ENCODE peak calls at places on chromosomes 13 and 19, in eight cellular contexts. R is IMR-90, H is fibroblast of the aortic adventitia, T is left lung, M is progenitor cell of endocrine pancreas, N is heart left ventricle, E is dorsolateral prefrontal cortex, Q is AG04449. L is an unnamed sample.

GRCh38 chr13:66492479-66492878 is 737.7 kb downstream of the PCDH9 start:
- DNase-seq in R (no peak), H (no peak), T (no peak), M (no peak), N (no peak), E (no peak), Q (no peak), L (no peak)

GRCh38 chr13:67134322-67135129 is 95.6 kb downstream of the PCDH9 start:
- DNase-seq in R (peak), H (peak), T (no peak), M (no peak), N (no peak), E (no peak), Q (no peak), L (no peak)

GRCh38 chr13:40665754-40666057 is 735 bp downstream of the FOXO1 start:
- DNase-seq in R (no peak), H (no peak), T (no peak), M (no peak), N (peak), E (no peak), Q (no peak), L (no peak)

GRCh38 chr13:93767917-93768422 is 541.4 kb downstream of the GPC6 start:
- DNase-seq in R (no peak), H (no peak), T (no peak), M (no peak), N (no peak), E (no peak), Q (no peak), L (peak)

GRCh38 chr19:57566396-57567256 is 7.0 kb upstream of the ZNF550 start:
- DNase-seq in R (peak), H (peak), T (no peak), M (no peak), N (no peak), E (no peak), Q (no peak), L (no peak)

GRCh38 chr13:77310579-77311279 is 16.2 kb downstream of the MYCBP2 start:
- DNase-seq in R (no peak), H (peak), T (no peak), M (no peak), N (no peak), E (no peak), Q (no peak), L (no peak)

GRCh38 chr13:85632526-85633215 is 166.5 kb downstream of the SLITRK6 start:
- DNase-seq in R (no peak), H (no peak), T (no peak), M (no peak), N (no peak), E (no peak), Q (no peak), L (no peak)

GRCh38 chr19:1725100-1726064 is 27.9 kb upstream of the ONECUT3 start:
- DNase-seq in R (peak), H (peak), T (peak), M (peak), N (peak), E (peak), Q (no peak), L (no peak)

GRCh38 chr19:1133471-1133929 is 29.7 kb downstream of the GPX4 start:
- DNase-seq in R (no peak), H (no peak), T (no peak), M (no peak), N (no peak), E (no peak), Q (no peak), L (no peak)

GRCh38 chr13:58097831-58098230 is 466.3 kb downstream of the PCDH17 start:
- DNase-seq in R (no peak), H (no peak), T (no peak), M (no peak), N (no peak), E (no peak), Q (no peak), L (no peak)

GRCh38 chr19:3687774-3688706 is 12.2 kb downstream of the PIP5K1C start:
- DNase-seq in R (no peak), H (no peak), T (peak), M (no peak), N (no peak), E (no peak), Q (no peak), L (no peak)

GRCh38 chr19:4986056-4986455 is 17.1 kb downstream of the KDM4B start:
- DNase-seq in R (no peak), H (no peak), T (no peak), M (no peak), N (no peak), E (no peak), Q (no peak), L (no peak)

GRCh38 chr13:106522898-106523525 is 12.4 kb downstream of the EFNB2 start:
- DNase-seq in R (no peak), H (no peak), T (no peak), M (no peak), N (no peak), E (no peak), Q (no peak), L (no peak)

GRCh38 chr19:14544977-14545715 is 15.8 kb downstream of the TECR start:
- DNase-seq in R (no peak), H (no peak), T (peak), M (no peak), N (peak), E (peak), Q (no peak), L (no peak)

GRCh38 chr13:38418286-38418685 is 68.6 kb downstream of the UFM1 start:
- DNase-seq in R (no peak), H (no peak), T (no peak), M (no peak), N (no peak), E (no peak), Q (no peak), L (no peak)

GRCh38 chr13:108961542-108962125 is 332.2 kb downstream of the MYO16 start:
- DNase-seq in R (peak), H (peak), T (no peak), M (no peak), N (no peak), E (no peak), Q (no peak), L (no peak)

GRCh38 chr13:72505376-72505775 is 222.1 kb downstream of the MZT1 start:
- DNase-seq in R (no peak), H (no peak), T (no peak), M (no peak), N (no peak), E (no peak), Q (no peak), L (no peak)

GRCh38 chr19:56321254-56321980 is 6.8 kb upstream of the ZSCAN5A start:
- DNase-seq in R (no peak), H (no peak), T (no peak), M (no peak), N (no peak), E (no peak), Q (no peak), L (no peak)

GRCh38 chr13:110953416-110953815 is 38.5 kb upstream of the ANKRD10 start:
- DNase-seq in R (no peak), H (no peak), T (no peak), M (no peak), N (no peak), E (no peak), Q (no peak), L (no peak)

GRCh38 chr13:110957931-110958330 is 43.1 kb upstream of the ANKRD10 start:
- DNase-seq in R (no peak), H (no peak), T (no peak), M (no peak), N (no peak), E (no peak), Q (no peak), L (no peak)

GRCh38 chr13:110960219-110960618 is 45.4 kb upstream of the ANKRD10 start:
- DNase-seq in R (no peak), H (no peak), T (no peak), M (no peak), N (no peak), E (no peak), Q (no peak), L (no peak)

GRCh38 chr13:110953833-110954532 is 39.1 kb upstream of the ANKRD10 start:
- DNase-seq in R (no peak), H (no peak), T (no peak), M (no peak), N (no peak), E (no peak), Q (no peak), L (no peak)

GRCh38 chr13:110957181-110957884 is 42.5 kb upstream of the ANKRD10 start:
- DNase-seq in R (peak), H (no peak), T (no peak), M (no peak), N (no peak), E (no peak), Q (no peak), L (no peak)
- TF ChIP-seq CTCF in R (peak), H (no peak), T (no peak), M (peak), N (no peak), E (no peak), Q (peak), L (no peak)

GRCh38 chr13:48094781-48095502 is at the start of gene MED4:
- DNase-seq in R (peak), H (peak), T (peak), M (peak), N (peak), E (peak), Q (peak), L (peak)
- TF ChIP-seq CTCF in R (peak), H (peak), T (peak), M (peak), N (peak), E (peak), Q (peak), L (peak)

GRCh38 chr13:110345266-110345665 is 38.2 kb downstream of the COL4A2 start:
- DNase-seq in R (no peak), H (no peak), T (no peak), M (no peak), N (no peak), E (no peak), Q (no peak), L (no peak)

GRCh38 chr13:110347535-110348308 is 40.6 kb downstream of the COL4A2 start:
- DNase-seq in R (peak), H (peak), T (no peak), M (no peak), N (peak), E (no peak), Q (no peak), L (peak)

GRCh38 chr13:110345701-110346100 is 38.6 kb downstream of the COL4A2 start:
- DNase-seq in R (no peak), H (no peak), T (no peak), M (no peak), N (no peak), E (no peak), Q (no peak), L (no peak)

GRCh38 chr13:110347088-110347487 is 40.0 kb downstream of the COL4A2 start:
- DNase-seq in R (no peak), H (no peak), T (no peak), M (no peak), N (no peak), E (no peak), Q (no peak), L (no peak)

DNA sequence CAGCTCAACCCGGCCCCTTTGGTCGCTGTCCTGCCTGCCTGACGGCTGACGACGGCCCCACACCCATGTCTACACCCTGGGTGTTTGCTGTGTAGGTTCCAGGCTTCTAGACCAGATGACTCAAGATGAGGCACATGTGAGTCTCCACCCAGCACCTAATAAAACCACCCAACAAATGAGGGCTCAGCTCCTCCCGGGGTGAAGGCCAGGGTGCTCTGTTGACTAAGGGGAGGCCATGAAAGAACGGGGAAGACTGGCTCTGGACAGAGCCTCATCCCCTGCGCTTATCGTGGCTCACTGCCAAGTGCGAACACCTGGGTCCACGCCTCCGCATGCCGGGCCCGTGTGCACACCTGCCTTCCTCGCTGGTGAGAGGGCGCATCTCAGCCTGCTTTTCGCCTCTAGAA is 39.6 kb downstream of the COL4A2 start:
- DNase-seq in R (no peak), H (no peak), T (no peak), M (no peak), N (no peak), E (no peak), Q (no peak), L (no peak)
- TF ChIP-seq CTCF in R (no peak), H (no peak), T (no peak), M (no peak), N (no peak), E (no peak), Q (no peak), L (no peak)

DNA sequence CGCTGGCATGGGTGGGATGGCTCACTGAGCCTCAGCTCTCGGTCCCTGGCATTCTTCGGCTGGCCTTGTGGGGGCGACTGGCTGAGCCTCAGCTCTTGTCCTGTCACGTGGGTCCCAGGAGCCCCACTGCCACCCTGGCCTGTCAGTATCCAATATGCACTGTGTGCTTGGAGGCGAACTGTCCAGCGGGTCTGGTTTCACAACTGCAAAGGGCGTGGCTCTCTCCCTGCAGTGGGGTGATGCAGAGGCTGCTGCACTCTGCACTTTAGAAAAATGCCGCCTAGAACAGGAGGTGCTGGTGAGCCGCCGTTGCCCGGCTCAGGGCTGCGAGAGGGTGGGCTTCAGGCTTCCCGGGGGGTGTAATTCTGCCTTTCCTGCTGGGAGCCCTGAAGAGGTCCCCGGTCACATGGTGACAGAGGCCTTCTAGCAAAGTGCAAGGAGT is 17.0 kb upstream of the TMEM255B start:
- DNase-seq in R (peak), H (peak), T (peak), M (no peak), N (no peak), E (peak), Q (no peak), L (no peak)
- TF ChIP-seq CTCF in R (peak), H (no peak), T (no peak), M (peak), N (no peak), E (no peak), Q (peak), L (peak)

DNA sequence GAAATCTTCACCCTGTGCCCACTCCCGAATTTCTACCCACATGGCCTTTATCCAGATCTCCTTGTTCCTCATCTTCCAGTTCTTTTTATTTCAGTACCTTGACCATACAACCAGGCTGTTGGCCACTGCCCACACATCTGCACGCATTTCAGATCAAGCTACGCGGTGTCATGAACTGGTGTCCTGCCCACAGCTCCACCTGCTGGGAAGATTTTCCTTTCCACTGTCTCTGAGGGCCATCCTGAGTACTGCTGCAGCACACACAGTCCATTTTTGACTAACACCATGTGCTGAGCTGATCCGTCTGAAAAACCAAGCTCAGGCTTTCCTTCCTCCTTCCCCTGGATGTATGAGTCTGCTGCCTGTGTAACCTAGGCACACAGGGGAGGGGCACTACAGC is 71.8 kb downstream of the WASF3 start:
- DNase-seq in R (no peak), H (no peak), T (no peak), M (no peak), N (no peak), E (no peak), Q (no peak), L (no peak)
- TF ChIP-seq CTCF in R (no peak), H (no peak), T (no peak), M (peak), N (no peak), E (no peak), Q (peak), L (peak)

GRCh38 chr19:41434450-41434849 is 5.3 kb downstream of the DMAC2 start:
- DNase-seq in R (no peak), H (no peak), T (peak), M (no peak), N (no peak), E (no peak), Q (no peak), L (no peak)

GRCh38 chr19:41441321-41441945 is 1.5 kb upstream of the ERICH4 start:
- DNase-seq in R (no peak), H (no peak), T (no peak), M (no peak), N (no peak), E (no peak), Q (no peak), L (no peak)

GRCh38 chr19:41436664-41436951 is 3.1 kb downstream of the DMAC2 start:
- DNase-seq in R (no peak), H (no peak), T (no peak), M (no peak), N (no peak), E (no peak), Q (no peak), L (no peak)

GRCh38 chr19:41439441-41440222 is at the start of gene DMAC2:
- DNase-seq in R (peak), H (peak), T (peak), M (peak), N (peak), E (peak), Q (peak), L (peak)

GRCh38 chr19:41437944-41438574 is 1.7 kb downstream of the DMAC2 start:
- DNase-seq in R (no peak), H (no peak), T (no peak), M (no peak), N (no peak), E (no peak), Q (no peak), L (no peak)
- TF ChIP-seq CTCF in R (no peak), H (no peak), T (no peak), M (no peak), N (no peak), E (no peak), Q (no peak), L (no peak)

DNA sequence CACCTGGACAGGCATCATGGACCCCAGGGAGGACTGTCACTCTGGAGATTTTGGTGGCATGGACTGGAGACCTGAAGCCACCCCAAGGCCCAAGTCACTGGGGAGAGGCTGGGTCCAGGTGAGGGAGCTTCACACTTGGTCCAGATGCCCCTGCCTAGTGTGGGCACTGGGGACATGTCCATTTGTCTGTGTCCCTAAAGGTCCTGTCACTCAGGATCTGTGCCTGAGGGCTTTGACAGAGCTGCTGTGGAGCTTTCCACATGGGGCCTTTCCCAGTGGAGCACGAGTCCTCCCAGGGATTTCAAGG is 40.5 kb upstream of the CEACAM8 start:
- DNase-seq in R (no peak), H (no peak), T (no peak), M (no peak), N (no peak), E (no peak), Q (no peak), L (no peak)
- TF ChIP-seq CTCF in R (no peak), H (no peak), T (no peak), M (no peak), N (no peak), E (no peak), Q (no peak), L (no peak)

GRCh38 chr13:59771272-59771671 is 392.5 kb downstream of the DIAPH3 start:
- DNase-seq in R (peak), H (peak), T (no peak), M (no peak), N (no peak), E (no peak), Q (no peak), L (no peak)
- TF ChIP-seq CTCF in R (peak), H (peak), T (peak), M (peak), N (peak), E (no peak), Q (peak), L (peak)

GRCh38 chr13:52845766-52846566 is 2.5 kb downstream of the PCDH8 start:
- DNase-seq in R (no peak), H (no peak), T (peak), M (peak), N (no peak), E (no peak), Q (no peak), L (no peak)
- TF ChIP-seq CTCF in R (peak), H (no peak), T (peak), M (peak), N (peak), E (peak), Q (no peak), L (peak)

GRCh38 chr13:113585828-113586355 is 1.3 kb downstream of the TFDP1 start:
- DNase-seq in R (no peak), H (peak), T (peak), M (no peak), N (no peak), E (no peak), Q (no peak), L (no peak)
- TF ChIP-seq CTCF in R (no peak), H (no peak), T (no peak), M (no peak), N (no peak), E (no peak), Q (no peak), L (no peak)

L was measured in epithelial cell of proximal tubule.